ENCODE peak calls at places on chromosome 1, in five cellular contexts. One of them, this sample, is unnamed.
A peak's percentile ranks its signal among the peaks of the same experiment; 100 is the strongest.

GRCh38 chr1:223228931-223229528 is 86.0 kb upstream of the TLR5 start:
- DNase-seq in pancreas: no peak
- DNase-seq in IMR-90: no peak
- DNase-seq in fibroblast of lung: no peak
- DNase-seq in ovary: no peak
- DNase-seq in this sample: no peak

GRCh38 chr1:209409786-209410185 is 173.7 kb upstream of the CAMK1G start:
- DNase-seq in pancreas: no peak
- DNase-seq in IMR-90: peak; percentile 95
- DNase-seq in fibroblast of lung: peak; percentile 37
- DNase-seq in ovary: no peak
- DNase-seq in this sample: no peak

GRCh38 chr1:31976401-31976800 is 37.3 kb upstream of the KHDRBS1 start:
- DNase-seq in pancreas: no peak
- DNase-seq in IMR-90: peak; percentile 51
- DNase-seq in fibroblast of lung: no peak
- DNase-seq in ovary: no peak
- DNase-seq in this sample: no peak

GRCh38 chr1:102174259-102174863 is 177.6 kb upstream of the OLFM3 start:
- DNase-seq in pancreas: no peak
- DNase-seq in IMR-90: no peak
- DNase-seq in fibroblast of lung: no peak
- DNase-seq in ovary: no peak
- DNase-seq in this sample: no peak

GRCh38 chr1:119040906-119041305 is 52.8 kb upstream of the TBX15 start:
- DNase-seq in pancreas: no peak
- DNase-seq in IMR-90: peak; percentile 68
- DNase-seq in fibroblast of lung: peak; percentile 64
- DNase-seq in ovary: peak; percentile 23
- DNase-seq in this sample: no peak

GRCh38 chr1:100785399-100786082 is 66.0 kb downstream of the VCAM1 start:
- DNase-seq in pancreas: no peak
- DNase-seq in IMR-90: peak; percentile 74
- DNase-seq in fibroblast of lung: peak; percentile 71
- DNase-seq in ovary: no peak
- DNase-seq in this sample: no peak

GRCh38 chr1:111735858-111736544 is 3.2 kb downstream of the INKA2 start:
- DNase-seq in pancreas: no peak
- DNase-seq in IMR-90: peak; percentile 47
- DNase-seq in fibroblast of lung: peak; percentile 83
- DNase-seq in ovary: peak; percentile 55
- DNase-seq in this sample: no peak

GRCh38 chr1:110233861-110234260 is 23.7 kb downstream of the KCNC4 start:
- DNase-seq in pancreas: no peak
- DNase-seq in IMR-90: no peak
- DNase-seq in fibroblast of lung: no peak
- DNase-seq in ovary: no peak
- DNase-seq in this sample: no peak

GRCh38 chr1:82225407-82226197 is 424.9 kb downstream of the ADGRL2 start:
- DNase-seq in pancreas: no peak
- DNase-seq in IMR-90: no peak
- DNase-seq in fibroblast of lung: peak; percentile 84
- DNase-seq in ovary: no peak
- DNase-seq in this sample: no peak

GRCh38 chr1:201183728-201184127 is 6.9 kb upstream of the IGFN1 start:
- DNase-seq in pancreas: no peak
- DNase-seq in IMR-90: no peak
- DNase-seq in fibroblast of lung: no peak
- DNase-seq in ovary: no peak
- DNase-seq in this sample: no peak

GRCh38 chr1:245060684-245061374 is 94.0 kb upstream of the KIF26B start:
- DNase-seq in pancreas: peak; percentile 83
- DNase-seq in IMR-90: peak; percentile 38
- DNase-seq in fibroblast of lung: peak; percentile 85
- DNase-seq in ovary: no peak
- DNase-seq in this sample: no peak

GRCh38 chr1:233679030-233679429 is 65.1 kb downstream of the KCNK1 start:
- DNase-seq in pancreas: no peak
- DNase-seq in IMR-90: no peak
- DNase-seq in fibroblast of lung: no peak
- DNase-seq in ovary: no peak
- DNase-seq in this sample: no peak

GRCh38 chr1:226990133-226990716 is 50.1 kb downstream of the COQ8A start:
- DNase-seq in pancreas: peak; percentile 43
- DNase-seq in IMR-90: no peak
- DNase-seq in fibroblast of lung: no peak
- DNase-seq in ovary: peak; percentile 51
- DNase-seq in this sample: no peak

GRCh38 chr1:93769767-93770166 is 88.1 kb upstream of the BCAR3 start:
- DNase-seq in pancreas: no peak
- DNase-seq in IMR-90: no peak
- DNase-seq in fibroblast of lung: no peak
- DNase-seq in ovary: no peak
- DNase-seq in this sample: no peak

GRCh38 chr1:94552071-94552586 is 10.6 kb upstream of the F3 start:
- DNase-seq in pancreas: no peak
- DNase-seq in IMR-90: peak; percentile 44
- DNase-seq in fibroblast of lung: no peak
- DNase-seq in ovary: peak; percentile 90
- DNase-seq in this sample: no peak

GRCh38 chr1:10904396-10905358 is 107.8 kb upstream of the TARDBP start:
- DNase-seq in pancreas: no peak
- DNase-seq in IMR-90: no peak
- DNase-seq in fibroblast of lung: peak; percentile 57
- DNase-seq in ovary: peak; percentile 33
- DNase-seq in this sample: peak; percentile 70

GRCh38 chr1:94792876-94793605 is 27.1 kb upstream of the SLC44A3 start:
- DNase-seq in pancreas: no peak
- DNase-seq in IMR-90: peak; percentile 79
- DNase-seq in fibroblast of lung: peak; percentile 64
- DNase-seq in ovary: no peak
- DNase-seq in this sample: no peak

GRCh38 chr1:20212685-20213331 is 26.5 kb upstream of the PLA2G2C start:
- DNase-seq in pancreas: peak; percentile 54
- DNase-seq in IMR-90: peak; percentile 38
- DNase-seq in fibroblast of lung: peak; percentile 58
- DNase-seq in ovary: peak; percentile 57
- DNase-seq in this sample: peak; percentile 68

GRCh38 chr1:7808253-7808844 is 24.3 kb downstream of the PER3 start:
- DNase-seq in pancreas: no peak
- DNase-seq in IMR-90: peak; percentile 40
- DNase-seq in fibroblast of lung: peak; percentile 74
- DNase-seq in ovary: no peak
- DNase-seq in this sample: no peak

DNA sequence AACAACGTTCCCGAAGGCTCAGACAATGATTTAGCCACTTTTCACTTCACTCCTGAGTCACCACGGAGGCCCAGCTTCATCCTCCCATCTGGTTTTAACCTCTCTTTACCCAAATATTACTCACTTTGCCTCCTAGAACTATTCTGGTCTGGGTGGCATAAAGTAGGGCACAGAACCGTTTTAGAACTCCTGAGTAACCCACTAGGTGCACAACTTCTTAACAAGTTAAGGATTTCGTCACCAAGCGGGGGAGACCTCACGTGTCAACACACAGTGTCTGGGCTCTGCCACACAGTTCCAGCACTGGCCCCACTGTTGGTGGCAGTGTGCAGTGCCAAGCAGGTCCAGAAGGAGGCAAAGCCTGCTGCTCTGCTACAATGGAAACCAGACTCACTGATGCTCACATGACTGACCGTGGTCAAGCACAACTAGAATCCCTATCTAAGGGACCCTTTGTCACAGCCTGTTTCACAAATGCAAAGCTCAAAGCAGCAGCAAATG is 121.7 kb downstream of the SIPA1L2 start:
- DNase-seq in pancreas: no peak
- DNase-seq in IMR-90: no peak
- DNase-seq in fibroblast of lung: no peak
- DNase-seq in ovary: no peak
- DNase-seq in this sample: no peak
- TF ChIP-seq CTCF in pancreas: no peak
- TF ChIP-seq CTCF in IMR-90: no peak
- TF ChIP-seq CTCF in fibroblast of lung: no peak
- TF ChIP-seq CTCF in ovary: no peak
- TF ChIP-seq CTCF in this sample: no peak

GRCh38 chr1:4733446-4734175 is 79.2 kb downstream of the AJAP1 start:
- DNase-seq in pancreas: no peak
- DNase-seq in IMR-90: no peak
- DNase-seq in fibroblast of lung: no peak
- DNase-seq in ovary: no peak
- DNase-seq in this sample: no peak

GRCh38 chr1:4734219-4734618 is 79.8 kb downstream of the AJAP1 start:
- DNase-seq in pancreas: no peak
- DNase-seq in IMR-90: no peak
- DNase-seq in fibroblast of lung: no peak
- DNase-seq in ovary: no peak
- DNase-seq in this sample: no peak

GRCh38 chr1:4736254-4736653 is 81.8 kb downstream of the AJAP1 start:
- DNase-seq in pancreas: no peak
- DNase-seq in IMR-90: no peak
- DNase-seq in fibroblast of lung: no peak
- DNase-seq in ovary: no peak
- DNase-seq in this sample: no peak

GRCh38 chr1:4730078-4730477 is 75.7 kb downstream of the AJAP1 start:
- DNase-seq in pancreas: no peak
- DNase-seq in IMR-90: no peak
- DNase-seq in fibroblast of lung: no peak
- DNase-seq in ovary: no peak
- DNase-seq in this sample: no peak

GRCh38 chr1:4734791-4735190 is 80.4 kb downstream of the AJAP1 start:
- DNase-seq in pancreas: no peak
- DNase-seq in IMR-90: no peak
- DNase-seq in fibroblast of lung: no peak
- DNase-seq in ovary: no peak
- DNase-seq in this sample: no peak
- H3K9me3 ChIP-seq in pancreas: no peaks in the 10 kb centered on the region
- H3K9me3 ChIP-seq in IMR-90: peaks cover 46% of the 10 kb centered on the region
- H3K9me3 ChIP-seq in fibroblast of lung: no peaks in the 10 kb centered on the region
- H3K9me3 ChIP-seq in ovary: no peaks in the 10 kb centered on the region
- H3K9me3 ChIP-seq in this sample: no peaks in the 10 kb centered on the region

GRCh38 chr1:2044510-2045319 is 5.5 kb upstream of the PRKCZ start:
- DNase-seq in pancreas: peak; percentile 62
- DNase-seq in IMR-90: peak; percentile 4
- DNase-seq in fibroblast of lung: peak; percentile 19
- DNase-seq in ovary: peak; percentile 55
- DNase-seq in this sample: peak; percentile 97
- H3K4me3 ChIP-seq in pancreas: peak overlapping the region; percentile 25
- H3K4me3 ChIP-seq in IMR-90: no peak overlapping the region
- H3K4me3 ChIP-seq in fibroblast of lung: no peak overlapping the region
- H3K4me3 ChIP-seq in ovary: no peak overlapping the region
- H3K4me3 ChIP-seq in this sample: no peak overlapping the region

GRCh38 chr1:34896612-34897011 is 32.8 kb downstream of the DLGAP3 start:
- DNase-seq in pancreas: no peak
- DNase-seq in IMR-90: no peak
- DNase-seq in fibroblast of lung: no peak
- DNase-seq in ovary: no peak
- DNase-seq in this sample: no peak
- TF ChIP-seq CTCF in pancreas: no peak
- TF ChIP-seq CTCF in IMR-90: peak; percentile 32
- TF ChIP-seq CTCF in fibroblast of lung: peak; percentile 13
- TF ChIP-seq CTCF in ovary: no peak
- TF ChIP-seq CTCF in this sample: no peak

GRCh38 chr1:4271338-4271998 is 371.4 kb upstream of the C1orf174 start:
- DNase-seq in pancreas: no peak
- DNase-seq in IMR-90: no peak
- DNase-seq in fibroblast of lung: no peak
- DNase-seq in ovary: no peak
- DNase-seq in this sample: no peak
- H3K9me3 ChIP-seq in pancreas: no peaks in the 10 kb centered on the region
- H3K9me3 ChIP-seq in IMR-90: peaks cover 46% of the 10 kb centered on the region
- H3K9me3 ChIP-seq in fibroblast of lung: no peaks in the 10 kb centered on the region
- H3K9me3 ChIP-seq in ovary: no peaks in the 10 kb centered on the region
- H3K9me3 ChIP-seq in this sample: peaks cover 12% of the 10 kb centered on the region

DNA sequence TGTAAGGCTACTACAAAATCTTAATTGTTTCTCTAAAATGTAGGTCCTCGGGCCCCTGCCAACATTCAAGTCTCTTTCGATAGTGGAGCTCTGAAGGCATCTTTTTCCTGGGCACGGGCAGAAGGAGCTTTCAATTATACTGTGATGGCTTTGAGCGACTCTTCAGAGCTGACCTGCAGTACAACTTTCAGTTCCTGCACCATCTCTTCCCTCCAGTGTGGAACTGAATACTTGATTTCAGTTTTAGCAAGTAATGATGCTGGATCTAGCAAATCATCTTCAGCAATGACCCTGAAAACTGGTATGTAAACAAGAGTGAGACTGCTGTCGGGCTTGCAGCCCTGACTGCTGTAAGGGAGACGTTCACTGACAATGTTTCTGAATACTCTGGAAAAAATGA is 9.6 kb downstream of the FNDC7 start:
- DNase-seq in pancreas: no peak
- DNase-seq in IMR-90: peak; percentile 77
- DNase-seq in fibroblast of lung: peak; percentile 42
- DNase-seq in ovary: no peak
- DNase-seq in this sample: no peak
- H3K4me3 ChIP-seq in pancreas: no peak overlapping the region
- H3K4me3 ChIP-seq in IMR-90: peak overlapping the region; percentile 2
- H3K4me3 ChIP-seq in fibroblast of lung: peak overlapping the region; percentile 38
- H3K4me3 ChIP-seq in ovary: no peak overlapping the region
- H3K4me3 ChIP-seq in this sample: no peak overlapping the region

This sample was measured in upper lobe of left lung.